ENCODE peak calls at places on chromosomes 7 and 10, in nine cellular contexts. V, A, R, Z, F, M, P, E and G are unnamed samples.
A peak's percentile ranks its signal among the peaks of the same experiment; 100 is the strongest.

GRCh38 chr10:34526758-34527730 is 288.1 kb downstream of the PARD3 start:
- DNase-seq in F (peak; percentile 79), V (no peak), A (peak; percentile 89), M (no peak), Z (no peak), E (peak; percentile 91), R (no peak), P (no peak), G (no peak)

GRCh38 chr10:92068900-92069299 is 145.3 kb downstream of the BTAF1 start:
- DNase-seq in Z (no peak), V (no peak), F (no peak), P (no peak), E (no peak), A (peak; percentile 37), M (no peak), R (no peak), G (no peak)

GRCh38 chr10:79081353-79082034 is 12.7 kb downstream of the ZMIZ1 start:
- DNase-seq in R (peak; percentile 99), P (no peak), E (no peak), V (peak; percentile 92), M (no peak), A (peak; percentile 80), F (no peak), Z (no peak), G (no peak)

GRCh38 chr10:94016727-94017714 is 23.3 kb downstream of the PLCE1 start:
- DNase-seq in F (peak; percentile 68), R (no peak), P (no peak), E (no peak), M (no peak), V (no peak), A (no peak), Z (no peak), G (no peak)

GRCh38 chr7:43873300-43873699 is 4.0 kb upstream of the MRPS24 start:
- DNase-seq in V (peak; percentile 79), Z (peak; percentile 39), M (no peak), E (no peak), F (no peak), R (peak; percentile 78), P (no peak), A (no peak), G (peak; percentile 67)

GRCh38 chr7:55493416-55493815 is 78.9 kb downstream of the VOPP1 start:
- DNase-seq in R (no peak), V (no peak), A (no peak), Z (no peak), E (no peak), P (no peak), F (no peak), M (no peak), G (no peak)

GRCh38 chr10:88731296-88731695 is 25.2 kb downstream of the LIPK start:
- DNase-seq in A (no peak), F (peak; percentile 38), M (no peak), V (no peak), P (no peak), R (no peak), Z (peak; percentile 19), E (no peak), G (no peak)

GRCh38 chr10:42790835-42791234 is 8.2 kb downstream of the BMS1 start:
- DNase-seq in Z (no peak), V (no peak), R (no peak), E (no peak), P (no peak), F (no peak), M (no peak), A (peak; percentile 3), G (no peak)

GRCh38 chr10:52437205-52437646 is 123.1 kb downstream of the DKK1 start:
- DNase-seq in F (no peak), R (no peak), P (peak; percentile 2), V (no peak), E (no peak), M (no peak), A (no peak), Z (no peak), G (no peak)

GRCh38 chr10:130045091-130045652 is 65.5 kb downstream of the C10orf143 start:
- DNase-seq in A (no peak), V (no peak), Z (no peak), R (no peak), E (no peak), F (peak; percentile 80), M (no peak), P (no peak), G (peak; percentile 4)

GRCh38 chr7:74289660-74290589 is 718 bp downstream of the CLIP2 start:
- DNase-seq in A (no peak), R (no peak), E (no peak), V (peak; percentile 61), M (peak; percentile 82), F (peak; percentile 36), P (no peak), Z (peak; percentile 44), G (peak; percentile 51)

GRCh38 chr7:93938293-93938692 is 16.8 kb downstream of the GNG11 start:
- DNase-seq in P (no peak), Z (no peak), F (no peak), R (no peak), M (no peak), E (peak; percentile 46), A (no peak), V (no peak), G (no peak)

GRCh38 chr10:6148251-6148691 is 54.5 kb upstream of the PFKFB3 start:
- DNase-seq in Z (no peak), F (no peak), A (no peak), M (no peak), P (no peak), E (no peak), V (no peak), R (peak; percentile 53), G (no peak)

GRCh38 chr10:78149193-78149592 is 115.5 kb downstream of the RPS24 start:
- DNase-seq in A (no peak), E (no peak), V (no peak), P (no peak), F (no peak), R (no peak), M (no peak), Z (no peak), G (no peak)

GRCh38 chr10:128047991-128048826 is 78.0 kb downstream of the MKI67 start:
- DNase-seq in A (no peak), F (no peak), E (peak; percentile 81), P (no peak), Z (no peak), M (no peak), V (no peak), R (no peak), G (no peak)

GRCh38 chr7:27933691-27934565 is 194.0 kb downstream of the TAX1BP1 start:
- DNase-seq in P (no peak), Z (no peak), A (no peak), M (no peak), E (peak; percentile 19), R (no peak), V (no peak), F (peak; percentile 61), G (no peak)

GRCh38 chr10:35910234-35910633 is 268.1 kb upstream of the FZD8 start:
- DNase-seq in V (no peak), P (no peak), Z (no peak), E (peak; percentile 66), F (no peak), M (no peak), A (peak; percentile 76), R (no peak), G (no peak)

GRCh38 chr10:132891994-132892393 is 50.4 kb downstream of the CFAP46 start:
- DNase-seq in M (peak; percentile 43), P (no peak), R (no peak), Z (no peak), E (no peak), A (peak; percentile 3), F (no peak), V (peak; percentile 11), G (peak; percentile 42)

DNA sequence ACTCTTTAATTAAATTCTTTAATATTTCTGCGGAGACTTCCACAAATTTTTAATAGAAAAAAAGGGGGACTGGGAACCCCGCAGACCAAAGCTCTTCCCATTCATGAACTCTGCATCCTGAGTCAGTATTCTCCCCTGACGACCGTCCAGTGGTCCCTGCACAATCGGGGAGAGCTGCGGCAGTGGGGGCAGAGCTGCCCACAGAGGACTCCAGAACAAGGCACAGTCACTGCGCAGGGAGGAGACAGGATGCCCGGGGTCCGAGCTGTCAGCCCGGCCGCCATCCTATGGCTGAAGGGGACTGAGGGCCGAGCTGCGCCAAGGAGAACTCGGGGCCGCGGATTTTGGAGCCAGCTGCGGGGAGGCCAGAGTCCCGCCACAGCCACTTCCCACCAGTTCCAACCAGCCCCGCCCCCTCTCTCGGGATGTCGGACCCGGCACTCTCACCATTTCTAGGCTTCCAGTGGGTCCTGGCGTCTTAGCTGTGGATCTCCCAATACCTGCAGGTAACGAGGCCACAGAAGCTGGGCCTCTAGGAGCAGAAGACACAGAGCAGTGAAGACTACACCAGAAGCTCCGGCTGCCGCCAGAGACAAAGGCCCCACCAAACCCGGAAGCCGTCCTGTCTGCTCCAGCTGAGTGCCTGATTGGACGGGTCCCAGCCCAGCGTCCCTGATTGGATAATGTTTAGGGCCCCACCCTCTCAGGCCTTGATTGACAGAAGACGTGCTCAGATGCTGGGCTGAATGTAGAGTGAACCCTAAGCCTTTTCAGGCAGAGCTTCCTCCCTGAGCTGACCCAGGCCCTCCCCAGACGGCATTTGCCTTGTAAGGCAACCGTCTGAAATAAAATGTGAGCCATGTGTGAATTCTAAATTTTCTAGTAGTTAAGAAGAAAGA is at the start of gene ERV3-1:
- DNase-seq in P (peak; percentile 90), E (peak; percentile 95), V (peak; percentile 96), M (peak; percentile 99), A (peak; percentile 85), R (peak; percentile 95), F (peak; percentile 98), Z (peak; percentile 93), G (peak; percentile 97)
- TF ChIP-seq CTCF in P (no peak), E (no peak), V (no peak), M (no peak), A (no peak), R (no peak), F (no peak), Z (no peak), G (no peak)

GRCh38 chr7:137818036-137818435 is 28.7 kb downstream of the DGKI start:
- DNase-seq in M (no peak), R (no peak), P (no peak), E (no peak), A (peak; percentile 15), F (no peak), Z (no peak), V (no peak), G (no peak)
- H3K27me3 ChIP-seq in M (no peaks in the 10 kb centered on the region), R (no peaks in the 10 kb centered on the region), P (no peaks in the 10 kb centered on the region), E (peaks cover 8% of the 10 kb centered on the region), A (no peaks in the 10 kb centered on the region), F (no peaks in the 10 kb centered on the region), Z (no peaks in the 10 kb centered on the region), V (no peaks in the 10 kb centered on the region), G (no peaks in the 10 kb centered on the region)

GRCh38 chr7:29538322-29538874 is 25.2 kb upstream of the PRR15 start:
- DNase-seq in R (no peak), F (peak; percentile 65), V (no peak), E (no peak), A (no peak), P (no peak), M (no peak), Z (no peak), G (no peak)
- TF ChIP-seq CTCF in R (no peak), F (peak; percentile 37), V (no peak), E (no peak), A (no peak), P (no peak), M (no peak), Z (no peak), G (no peak)

DNA sequence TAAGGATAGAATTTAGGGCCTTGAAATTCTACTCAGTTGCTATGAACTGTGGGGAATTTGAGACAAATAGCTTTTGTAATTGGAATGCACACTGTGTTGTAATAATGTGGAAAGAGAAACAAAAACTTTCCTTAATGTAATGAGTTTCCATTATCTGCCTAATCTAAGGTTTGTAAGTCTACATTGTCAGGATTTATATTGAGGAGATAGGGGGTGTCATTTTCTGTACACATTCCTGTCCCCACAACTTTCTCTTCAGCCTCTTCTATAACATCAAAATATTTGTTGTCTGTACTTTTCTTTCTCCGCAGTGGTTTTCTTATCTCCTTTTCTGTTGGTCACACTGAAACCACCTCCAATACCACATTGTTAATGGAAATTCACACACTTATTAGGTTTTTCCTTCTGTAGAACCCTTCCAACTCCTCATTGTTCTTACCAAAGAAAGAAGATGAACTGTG is 41.5 kb downstream of the ARID5B start:
- DNase-seq in M (no peak), A (no peak), E (peak; percentile 61), R (no peak), F (no peak), V (no peak), P (no peak), Z (no peak), G (no peak)
- H3K27me3 ChIP-seq in M (no peaks in the 10 kb centered on the region), A (no peaks in the 10 kb centered on the region), E (no peaks in the 10 kb centered on the region), R (no peaks in the 10 kb centered on the region), F (no peaks in the 10 kb centered on the region), V (no peaks in the 10 kb centered on the region), P (no peaks in the 10 kb centered on the region), Z (no peaks in the 10 kb centered on the region), G (no peaks in the 10 kb centered on the region)